ENCODE peak calls at places on chromosomes 4 and X, in seven cellular contexts. V is A549; S is neural progenitor cell; N is spleen; O is GM23248; Y is effector memory CD4-positive, alpha-beta T cell; L is dorsolateral prefrontal cortex. Q is an unnamed sample.

GRCh38 chr4:6204871-6205583 is 4.7 kb upstream of the JAKMIP1 start:
- DNase-seq in Y (no peak), O (no peak), L (no peak), N (peak; percentile 51), S (no peak), V (no peak), Q (peak; percentile 25)

GRCh38 chrX:47448165-47448806 is 34.7 kb downstream of the ZNF41 start:
- DNase-seq in V (no peak), S (no peak), L (no peak), N (no peak), Y (no peak), O (no peak), Q (no peak)

GRCh38 chrX:119223784-119224183 is 12.3 kb upstream of the PGRMC1 start:
- DNase-seq in Y (no peak), V (no peak), L (no peak), N (no peak), S (no peak), O (no peak), Q (no peak)

GRCh38 chr4:140757220-140757607 is 1.0 kb upstream of the TBC1D9 start:
- DNase-seq in L (no peak), O (no peak), S (peak; percentile 11), N (no peak), Y (no peak), V (no peak), Q (no peak)

GRCh38 chr4:159290321-159291030 is 187.6 kb downstream of the RAPGEF2 start:
- DNase-seq in L (no peak), Y (no peak), V (no peak), N (no peak), O (peak; percentile 61), S (no peak), Q (no peak)

GRCh38 chr4:130368668-130369067 is 1272.7 kb downstream of the C4orf33 start:
- DNase-seq in V (no peak), L (no peak), O (no peak), S (no peak), Y (no peak), N (no peak), Q (no peak)

GRCh38 chrX:28273751-28274150 is 292.5 kb upstream of the DCAF8L1 start:
- DNase-seq in N (no peak), V (no peak), S (no peak), L (no peak), Y (no peak), O (no peak), Q (no peak)

GRCh38 chrX:103878466-103879151 is 46.6 kb upstream of the RAB9B start:
- DNase-seq in V (no peak), N (no peak), O (peak; percentile 75), L (no peak), S (no peak), Y (no peak), Q (no peak)

GRCh38 chr4:156970501-156971167 is 965 bp downstream of the PDGFC start:
- DNase-seq in S (peak; percentile 78), L (peak; percentile 68), V (peak; percentile 42), O (peak; percentile 91), N (peak; percentile 84), Y (no peak), Q (peak; percentile 68)

GRCh38 chr4:183772361-183772760 is 113.3 kb downstream of the TRAPPC11 start:
- DNase-seq in O (no peak), V (no peak), S (no peak), N (no peak), Y (no peak), L (no peak), Q (no peak)

GRCh38 chr4:154559141-154559841 is 3.5 kb upstream of the FGB start:
- DNase-seq in Y (no peak), L (no peak), S (peak; percentile 56), O (peak; percentile 67), N (no peak), V (peak; percentile 30), Q (peak; percentile 65)

GRCh38 chrX:47204970-47205369 is 11.3 kb downstream of the UBA1 start:
- DNase-seq in V (no peak), N (no peak), O (no peak), S (peak; percentile 39), Y (no peak), L (no peak), Q (no peak)

GRCh38 chr4:2878346-2878745 is 34.7 kb downstream of the ADD1 start:
- DNase-seq in S (no peak), Y (no peak), L (no peak), O (no peak), V (no peak), N (no peak), Q (no peak)

GRCh38 chrX:11757729-11758399 is at the start of gene MSL3:
- DNase-seq in Y (no peak), N (peak; percentile 93), S (peak; percentile 81), O (peak; percentile 86), L (peak; percentile 44), V (peak; percentile 31), Q (peak; percentile 69)

GRCh38 chr4:25081866-25082471 is 51.2 kb upstream of the LGI2 start:
- DNase-seq in O (no peak), S (no peak), Y (no peak), L (no peak), N (no peak), V (no peak), Q (no peak)

GRCh38 chrX:69815063-69815462 is 199.2 kb downstream of the EDA start:
- DNase-seq in N (no peak), Y (no peak), O (no peak), S (no peak), L (no peak), V (no peak), Q (no peak)

GRCh38 chr4:83556836-83557235 is 20.9 kb downstream of the GPAT3 start:
- DNase-seq in O (no peak), N (no peak), V (no peak), Y (no peak), S (no peak), L (no peak), Q (no peak)

GRCh38 chr4:36841583-36842326 is 402.8 kb upstream of the NWD2 start:
- DNase-seq in Y (no peak), O (no peak), V (no peak), S (no peak), N (no peak), L (no peak), Q (no peak)

GRCh38 chrX:31499120-31499519 is 427.3 kb upstream of the FTHL17 start:
- DNase-seq in S (peak; percentile 7), V (no peak), N (no peak), Y (no peak), O (peak; percentile 52), L (no peak), Q (no peak)

GRCh38 chr4:38860788-38861424 is 4.3 kb upstream of the TLR6 start:
- DNase-seq in N (peak; percentile 86), V (peak; percentile 42), Y (peak; percentile 23), S (peak; percentile 89), L (no peak), O (peak; percentile 62), Q (no peak)

GRCh38 chrX:16851421-16851820 is 18.7 kb downstream of the RBBP7 start:
- DNase-seq in Y (no peak), N (no peak), L (no peak), V (no peak), O (peak; percentile 48), S (no peak), Q (no peak)

GRCh38 chrX:68072016-68072415 is 361.3 kb downstream of the OPHN1 start:
- DNase-seq in Y (no peak), L (no peak), S (no peak), O (no peak), V (no peak), N (no peak), Q (no peak)

GRCh38 chr4:85860066-85860465 is 385.1 kb downstream of the ARHGAP24 start:
- DNase-seq in L (no peak), Y (no peak), V (no peak), N (no peak), S (no peak), O (peak; percentile 82), Q (no peak)

DNA sequence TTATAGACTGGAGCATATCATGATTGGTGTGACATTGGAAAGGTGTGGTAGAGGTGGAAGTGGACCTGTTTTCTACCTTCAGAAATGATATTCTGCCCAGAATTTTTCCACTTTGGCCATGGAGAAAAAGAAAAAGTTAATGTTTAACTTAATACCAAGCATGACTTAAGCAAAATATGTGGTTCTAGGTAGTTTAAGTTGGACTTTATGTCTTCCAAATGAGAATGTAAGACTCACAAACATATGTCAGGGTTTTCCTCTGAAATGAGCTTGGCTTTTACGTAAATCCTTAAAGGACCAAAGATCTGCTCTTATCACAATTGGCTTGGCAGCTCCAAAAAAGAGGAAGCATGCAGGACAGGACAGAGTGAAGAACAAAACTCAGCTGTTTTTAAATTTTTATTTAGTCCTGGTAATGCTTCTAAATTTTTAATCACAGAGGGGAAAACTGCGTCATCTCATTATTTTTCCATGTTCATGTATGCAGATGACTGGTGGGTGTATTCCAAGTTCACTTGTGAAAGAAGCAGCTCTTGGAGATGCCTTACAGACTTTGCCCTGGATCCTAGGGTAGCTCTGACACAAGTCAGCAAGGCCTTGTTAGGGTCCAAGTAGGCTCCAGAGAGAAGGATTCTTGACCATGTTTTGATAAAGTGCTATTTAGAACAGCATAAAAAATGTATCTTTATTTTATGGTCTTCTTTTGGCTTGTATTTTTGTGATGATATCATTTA is 98.2 kb downstream of the ANK2 start:
- DNase-seq in S (no peak), L (no peak), Y (no peak), O (peak; percentile 14), V (no peak), N (no peak), Q (no peak)
- H3K27ac ChIP-seq in S (peak overlapping the region; percentile 63), L (no peak overlapping the region), Y (no peak overlapping the region), O (peak overlapping the region; percentile 62), V (peak overlapping the region; percentile 68), N (peak overlapping the region; percentile 67), Q (peak overlapping the region; percentile 96)

GRCh38 chrX:123493857-123494256 is 239.0 kb downstream of the THOC2 start:
- DNase-seq in L (no peak), Y (no peak), O (no peak), N (no peak), S (no peak), V (no peak), Q (no peak)
- H3K27ac ChIP-seq in L (no peak overlapping the region), Y (no peak overlapping the region), O (no peak overlapping the region), N (no peak overlapping the region), S (no peak overlapping the region), V (no peak overlapping the region), Q (no peak overlapping the region)

DNA sequence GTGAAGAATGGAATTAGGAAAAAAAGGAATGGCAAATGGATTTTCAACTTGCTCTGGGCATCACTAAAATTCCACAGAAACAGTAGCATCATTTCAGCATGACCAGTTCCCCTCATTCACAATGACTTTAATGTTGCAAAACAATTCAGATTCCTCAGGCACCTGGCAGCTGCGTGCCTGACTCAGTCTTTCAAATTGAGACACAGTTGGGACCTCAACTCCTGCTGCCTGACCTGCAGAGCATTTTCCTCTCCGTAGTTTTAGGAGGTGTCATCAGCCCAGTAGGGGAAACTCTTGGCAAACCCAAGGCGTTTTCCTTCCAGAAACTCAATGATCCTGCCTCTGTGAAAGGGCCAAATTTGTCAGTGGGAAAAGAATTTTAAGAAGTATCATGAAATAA is 388.9 kb downstream of the SPRY1 start:
- DNase-seq in V (no peak), N (no peak), L (no peak), O (peak; percentile 97), Y (no peak), S (peak; percentile 64), Q (no peak)
- H3K27ac ChIP-seq in V (no peak overlapping the region), N (no peak overlapping the region), L (no peak overlapping the region), O (peak overlapping the region; percentile 78), Y (no peak overlapping the region), S (peak overlapping the region; percentile 81), Q (no peak overlapping the region)

DNA sequence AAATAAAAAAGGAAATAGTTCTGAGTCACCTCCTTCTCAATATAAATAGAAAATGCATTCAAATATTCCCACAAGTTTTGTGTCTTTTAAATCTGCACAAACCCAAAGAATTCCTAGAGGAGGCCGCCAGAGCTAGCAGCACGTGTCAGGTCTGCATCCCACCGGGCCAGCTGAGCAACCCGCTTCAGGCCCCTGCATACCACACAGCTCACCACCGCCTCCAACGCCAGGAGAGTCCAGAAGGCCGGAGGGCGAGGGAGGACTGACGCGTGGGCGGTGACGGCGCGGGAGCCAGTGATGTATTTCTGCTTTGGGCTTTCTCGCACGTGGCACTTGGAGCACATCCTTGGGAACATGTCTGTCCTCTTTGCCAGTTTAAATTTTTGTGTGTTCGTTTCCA is 61.9 kb upstream of the CLDN34 start:
- DNase-seq in Y (no peak), S (no peak), O (peak; percentile 33), L (peak; percentile 50), N (no peak), V (no peak), Q (no peak)
- H3K27ac ChIP-seq in Y (no peak overlapping the region), S (no peak overlapping the region), O (peak overlapping the region; percentile 21), L (no peak overlapping the region), N (no peak overlapping the region), V (no peak overlapping the region), Q (no peak overlapping the region)